ENCODE peak calls at places on chromosomes 11 and 22, in seven cellular contexts. X, N, P, T, B, F and U are unnamed samples.

GRCh38 chr22:39905686-39906085 is 4.8 kb downstream of the GRAP2 start:
- DNase-seq in X (no peak), F (no peak), T (no peak), B (no peak), P (no peak), N (no peak), U (no peak)

GRCh38 chr11:70558651-70559050 is 160.3 kb downstream of the CTTN start:
- DNase-seq in N (no peak), B (no peak), T (no peak), X (no peak), P (no peak), F (no peak), U (no peak)

GRCh38 chr11:61954106-61955030 is 4.2 kb downstream of the BEST1 start:
- DNase-seq in B (no peak), N (no peak), F (no peak), X (no peak), T (no peak), P (no peak), U (no peak)

GRCh38 chr11:118657238-118657637 is 22.2 kb downstream of the TREH start:
- DNase-seq in P (no peak), N (no peak), X (peak), T (no peak), F (no peak), B (no peak), U (no peak)

GRCh38 chr22:25508761-25509321 is 55.6 kb upstream of the GRK3 start:
- DNase-seq in N (no peak), P (no peak), T (no peak), B (no peak), X (no peak), F (no peak), U (no peak)

GRCh38 chr22:48476599-48476998 is 1351.1 kb downstream of the BRD1 start:
- DNase-seq in F (no peak), T (no peak), B (no peak), P (no peak), X (no peak), N (no peak), U (no peak)

GRCh38 chr11:123041185-123041584 is 20.8 kb downstream of the HSPA8 start:
- DNase-seq in B (no peak), F (no peak), P (no peak), N (no peak), T (no peak), X (no peak), U (no peak)

GRCh38 chr11:102204174-102204573 is 93.9 kb downstream of the YAP1 start:
- DNase-seq in N (no peak), X (no peak), F (no peak), B (no peak), P (no peak), T (no peak), U (no peak)

GRCh38 chr11:98307827-98308491 is 712.8 kb upstream of the CNTN5 start:
- DNase-seq in N (no peak), P (no peak), X (no peak), B (no peak), T (no peak), F (no peak), U (no peak)

GRCh38 chr22:31631381-31631780 is 30.6 kb downstream of the PISD start:
- DNase-seq in P (no peak), B (no peak), N (no peak), F (no peak), T (peak), X (no peak), U (no peak)

GRCh38 chr11:13278620-13279486 is 1.3 kb downstream of the BMAL1 start:
- DNase-seq in F (no peak), T (no peak), P (no peak), X (no peak), B (no peak), N (no peak), U (no peak)

GRCh38 chr11:131668867-131669780 is 298.7 kb downstream of the NTM start:
- DNase-seq in P (peak), X (peak), B (no peak), T (peak), N (no peak), F (no peak), U (no peak)

GRCh38 chr22:38412435-38413084 is 42.4 kb downstream of the KCNJ4 start:
- DNase-seq in F (peak), N (no peak), X (no peak), P (peak), B (no peak), T (peak), U (peak)

GRCh38 chr11:79266391-79266790 is 174.4 kb downstream of the TENM4 start:
- DNase-seq in X (no peak), T (no peak), P (no peak), F (no peak), B (no peak), N (no peak), U (no peak)

GRCh38 chr11:33227578-33228261 is 29.5 kb upstream of the HIPK3 start:
- DNase-seq in T (no peak), X (no peak), F (no peak), N (peak), B (no peak), P (no peak), U (no peak)

GRCh38 chr11:112790286-112790685 is 170.9 kb upstream of the NCAM1 start:
- DNase-seq in T (no peak), X (no peak), P (no peak), B (no peak), N (no peak), F (no peak), U (no peak)

GRCh38 chr11:105489431-105489830 is 120.4 kb upstream of the GRIA4 start:
- DNase-seq in B (no peak), T (no peak), N (no peak), X (no peak), F (no peak), P (no peak), U (no peak)

GRCh38 chr22:30602049-30602448 is 4.9 kb upstream of the TCN2 start:
- DNase-seq in P (no peak), N (no peak), T (no peak), B (no peak), F (no peak), X (peak), U (no peak)

GRCh38 chr11:92227233-92227593 is 2.6 kb downstream of the FAT3 start:
- DNase-seq in N (no peak), P (no peak), F (no peak), T (no peak), X (no peak), B (no peak), U (no peak)

GRCh38 chr11:71188886-71189767 is 63.2 kb downstream of the SHANK2 start:
- DNase-seq in B (no peak), N (no peak), X (no peak), P (no peak), T (no peak), F (no peak), U (no peak)

GRCh38 chr11:130578738-130579368 is 130.4 kb downstream of the ADAMTS15 start:
- DNase-seq in X (no peak), B (no peak), P (no peak), F (peak), N (no peak), T (no peak), U (no peak)

GRCh38 chr22:37344735-37345462 is 62.6 kb downstream of the CYTH4 start:
- DNase-seq in P (no peak), N (no peak), B (no peak), X (no peak), T (no peak), F (no peak), U (no peak)

GRCh38 chr11:110123003-110123402 is 29.8 kb downstream of the ZC3H12C start:
- DNase-seq in X (no peak), T (no peak), P (no peak), B (peak), F (no peak), N (no peak), U (no peak)

GRCh38 chr11:93668171-93668570 is 6.7 kb downstream of the CEP295 start:
- DNase-seq in F (no peak), X (no peak), B (no peak), T (no peak), N (no peak), P (no peak), U (no peak)

GRCh38 chr11:110261195-110262140 is 34.9 kb downstream of the RDX start:
- DNase-seq in T (no peak), F (no peak), B (no peak), X (no peak), P (no peak), N (no peak), U (no peak)

GRCh38 chr11:130037058-130037457 is 32.6 kb upstream of the APLP2 start:
- DNase-seq in P (no peak), F (no peak), T (no peak), N (peak), X (peak), B (no peak), U (no peak)

GRCh38 chr11:27807594-27807993 is 107.3 kb upstream of the BDNF start:
- DNase-seq in X (no peak), P (no peak), B (no peak), T (no peak), F (no peak), N (no peak), U (no peak)

GRCh38 chr22:50473855-50474671 is 772 bp downstream of the SBF1 start:
- DNase-seq in P (peak), T (peak), B (no peak), N (no peak), F (no peak), X (no peak), U (no peak)

GRCh38 chr11:104846216-104846615 is 52.0 kb downstream of the CASP12 start:
- DNase-seq in P (no peak), X (no peak), F (no peak), T (no peak), B (no peak), N (no peak), U (no peak)

GRCh38 chr11:73184953-73185671 is 33.0 kb upstream of the P2RY2 start:
- DNase-seq in B (peak), T (peak), X (peak), F (no peak), P (peak), N (peak), U (no peak)

GRCh38 chr11:88329563-88330250 is 7.8 kb downstream of the CTSC start:
- DNase-seq in N (no peak), F (no peak), T (no peak), P (no peak), X (no peak), B (no peak), U (no peak)

GRCh38 chr22:35664955-35665577 is 16.8 kb downstream of the APOL6 start:
- DNase-seq in X (no peak), T (no peak), N (no peak), P (no peak), B (no peak), F (no peak), U (no peak)

GRCh38 chr11:44559207-44559943 is 6.1 kb upstream of the CD82 start:
- DNase-seq in F (no peak), X (peak), B (no peak), T (no peak), N (no peak), P (no peak), U (no peak)

GRCh38 chr11:44301856-44302231 is 8.1 kb downstream of the ALX4 start:
- DNase-seq in F (no peak), N (peak), B (no peak), X (peak), T (no peak), P (no peak), U (no peak)

GRCh38 chr11:57288771-57289579 is 35.8 kb downstream of the TNKS1BP1 start:
- DNase-seq in X (peak), B (no peak), P (no peak), N (no peak), F (no peak), T (no peak), U (no peak)